ENCODE peak calls at places on chromosomes 11 and 22, in eight cellular contexts. E, X, D, S, I, Y, R and J are unnamed samples.

GRCh38 chr11:35367491-35367890 is 51.9 kb downstream of the SLC1A2 start:
- DNase-seq in E (peak; percentile 72), X (no peak), D (no peak), S (peak; percentile 88), I (no peak), Y (peak; percentile 76), R (no peak), J (no peak)

GRCh38 chr11:45180888-45181594 is 34.6 kb downstream of the PRDM11 start:
- DNase-seq in E (peak; percentile 67), X (peak; percentile 42), D (peak; percentile 92), S (peak; percentile 86), I (peak; percentile 27), Y (peak; percentile 25), R (peak; percentile 2), J (peak; percentile 77)

GRCh38 chr22:50622723-50623327 is 5.1 kb downstream of the ARSA start:
- DNase-seq in E (no peak), X (no peak), D (peak; percentile 57), S (no peak), I (no peak), Y (no peak), R (no peak), J (no peak)

GRCh38 chr22:46661221-46661851 is 41.1 kb downstream of the GRAMD4 start:
- DNase-seq in E (peak; percentile 56), X (no peak), D (no peak), S (peak; percentile 32), I (no peak), Y (no peak), R (no peak), J (no peak)

GRCh38 chr11:61883947-61884346 is 7.4 kb downstream of the FADS3 start:
- DNase-seq in E (no peak), X (no peak), D (no peak), S (no peak), I (no peak), Y (no peak), R (no peak), J (no peak)

GRCh38 chr11:91396243-91397133 is 828.1 kb upstream of the FAT3 start:
- DNase-seq in E (peak; percentile 77), X (no peak), D (no peak), S (no peak), I (no peak), Y (no peak), R (no peak), J (no peak)

GRCh38 chr11:62791501-62792192 is at the start of gene TMEM223:
- DNase-seq in E (peak; percentile 82), X (peak; percentile 91), D (peak; percentile 96), S (peak; percentile 95), I (peak; percentile 86), Y (peak; percentile 71), R (peak; percentile 52), J (peak; percentile 95)

GRCh38 chr11:125778728-125779127 is at the start of gene PATE2:
- DNase-seq in E (no peak), X (no peak), D (no peak), S (no peak), I (no peak), Y (no peak), R (no peak), J (no peak)

GRCh38 chr11:76782526-76783293 is 446 bp upstream of the TSKU start:
- DNase-seq in E (peak; percentile 92), X (no peak), D (peak; percentile 94), S (peak; percentile 97), I (no peak), Y (peak; percentile 87), R (no peak), J (peak; percentile 92)

GRCh38 chr11:45402049-45402630 is 116.0 kb upstream of the SYT13 start:
- DNase-seq in E (no peak), X (no peak), D (no peak), S (no peak), I (no peak), Y (no peak), R (no peak), J (no peak)

GRCh38 chr11:121337078-121337477 is 44.5 kb downstream of the SC5D start:
- DNase-seq in E (no peak), X (no peak), D (no peak), S (no peak), I (no peak), Y (no peak), R (no peak), J (no peak)

GRCh38 chr22:38176170-38176741 is 5.4 kb downstream of the PLA2G6 start:
- DNase-seq in E (peak; percentile 50), X (peak; percentile 63), D (peak; percentile 80), S (peak; percentile 30), I (no peak), Y (peak; percentile 92), R (no peak), J (peak; percentile 86)

GRCh38 chr11:75490221-75491181 is 35.2 kb downstream of the GDPD5 start:
- DNase-seq in E (peak; percentile 89), X (no peak), D (no peak), S (peak; percentile 14), I (no peak), Y (no peak), R (no peak), J (no peak)

GRCh38 chr11:128903248-128904041 is 12.3 kb downstream of the KCNJ5 start:
- DNase-seq in E (peak; percentile 65), X (no peak), D (no peak), S (peak; percentile 61), I (no peak), Y (no peak), R (no peak), J (no peak)

GRCh38 chr22:26684173-26684572 is 26.8 kb downstream of the MIAT start:
- DNase-seq in E (no peak), X (no peak), D (no peak), S (no peak), I (no peak), Y (no peak), R (no peak), J (no peak)

GRCh38 chr11:100980156-100980555 is 149.5 kb downstream of the PGR start:
- DNase-seq in E (peak; percentile 11), X (no peak), D (no peak), S (peak; percentile 12), I (no peak), Y (peak; percentile 11), R (no peak), J (no peak)

GRCh38 chr11:117273550-117274289 is 17.4 kb upstream of the BACE1-AS start:
- DNase-seq in E (peak; percentile 95), X (no peak), D (no peak), S (peak; percentile 91), I (no peak), Y (peak; percentile 66), R (no peak), J (no peak)

GRCh38 chr11:4071325-4071724 is 23.3 kb upstream of the RRM1 start:
- DNase-seq in E (no peak), X (no peak), D (no peak), S (no peak), I (no peak), Y (no peak), R (no peak), J (no peak)

GRCh38 chr11:5059527-5059926 is at the start of gene OR52E2:
- DNase-seq in E (no peak), X (no peak), D (no peak), S (no peak), I (no peak), Y (no peak), R (no peak), J (no peak)

GRCh38 chr22:42780070-42780540 is 59.4 kb upstream of the A4GALT start:
- DNase-seq in E (peak; percentile 80), X (peak; percentile 55), D (no peak), S (peak; percentile 84), I (peak; percentile 7), Y (peak; percentile 93), R (peak; percentile 20), J (peak; percentile 4)

GRCh38 chr22:20267441-20268288 is 453 bp downstream of the RTN4R start:
- DNase-seq in E (no peak), X (no peak), D (no peak), S (no peak), I (no peak), Y (no peak), R (no peak), J (no peak)

GRCh38 chr11:24575392-24575791 is 78.5 kb downstream of the LUZP2 start:
- DNase-seq in E (peak; percentile 56), X (no peak), D (no peak), S (peak; percentile 3), I (no peak), Y (no peak), R (no peak), J (no peak)

GRCh38 chr22:41927813-41928212 is 1.2 kb upstream of the TNFRSF13C start:
- DNase-seq in E (no peak), X (no peak), D (no peak), S (no peak), I (no peak), Y (no peak), R (no peak), J (no peak)

GRCh38 chr11:45113807-45114206 is 32.6 kb upstream of the PRDM11 start:
- DNase-seq in E (no peak), X (no peak), D (no peak), S (no peak), I (no peak), Y (no peak), R (no peak), J (no peak)

GRCh38 chr11:2258501-2259465 is 11.6 kb downstream of the ASCL2 start:
- DNase-seq in E (no peak), X (no peak), D (peak; percentile 69), S (no peak), I (no peak), Y (no peak), R (no peak), J (no peak)

GRCh38 chr22:31241936-31242335 is 29.8 kb downstream of the LIMK2 start:
- DNase-seq in E (no peak), X (no peak), D (no peak), S (peak; percentile 81), I (no peak), Y (peak; percentile 76), R (no peak), J (no peak)